ENCODE peak calls at places on chromosome 15, in five cellular contexts. One of them, this sample, is unnamed.

GRCh38 chr15:88257311-88257901 is 867 bp upstream of the NTRK3 start:
- DNase-seq in pancreas: no peak
- DNase-seq in fibroblast of pulmonary artery: no peak
- DNase-seq in uterus: no peak
- DNase-seq in astrocyte: no peak
- DNase-seq in this sample: no peak

GRCh38 chr15:48447657-48448056 is 116.4 kb downstream of the DUT start:
- DNase-seq in astrocyte: peak
- DNase-seq in pancreas: no peak
- DNase-seq in uterus: no peak
- DNase-seq in fibroblast of pulmonary artery: peak
- DNase-seq in this sample: peak

GRCh38 chr15:20353966-20354883 is 187.4 kb downstream of the GOLGA6L6 start:
- DNase-seq in fibroblast of pulmonary artery: no peak
- DNase-seq in pancreas: no peak
- DNase-seq in uterus: no peak
- DNase-seq in astrocyte: no peak
- DNase-seq in this sample: no peak

GRCh38 chr15:34436956-34437442 is 609 bp downstream of the GOLGA8A start:
- DNase-seq in fibroblast of pulmonary artery: peak
- DNase-seq in pancreas: peak
- DNase-seq in uterus: no peak
- DNase-seq in astrocyte: peak
- DNase-seq in this sample: peak

GRCh38 chr15:68730491-68731317 is 90.0 kb downstream of the ANP32A start:
- DNase-seq in uterus: peak
- DNase-seq in astrocyte: peak
- DNase-seq in pancreas: no peak
- DNase-seq in fibroblast of pulmonary artery: peak
- DNase-seq in this sample: peak

GRCh38 chr15:36156855-36157521 is 422.4 kb upstream of the CDIN1 start:
- DNase-seq in fibroblast of pulmonary artery: peak
- DNase-seq in pancreas: no peak
- DNase-seq in uterus: no peak
- DNase-seq in astrocyte: peak
- DNase-seq in this sample: peak

GRCh38 chr15:57533062-57533735 is 58.5 kb upstream of the MYZAP start:
- DNase-seq in astrocyte: no peak
- DNase-seq in uterus: no peak
- DNase-seq in pancreas: no peak
- DNase-seq in fibroblast of pulmonary artery: no peak
- DNase-seq in this sample: no peak

GRCh38 chr15:67495585-67495984 is 25.3 kb upstream of the C15orf61 start:
- DNase-seq in uterus: no peak
- DNase-seq in fibroblast of pulmonary artery: no peak
- DNase-seq in astrocyte: no peak
- DNase-seq in pancreas: no peak
- DNase-seq in this sample: no peak

GRCh38 chr15:47505712-47506542 is 211.4 kb upstream of the SEMA6D start:
- DNase-seq in fibroblast of pulmonary artery: peak
- DNase-seq in uterus: no peak
- DNase-seq in pancreas: no peak
- DNase-seq in astrocyte: no peak
- DNase-seq in this sample: peak

GRCh38 chr15:77527831-77528231 is 104.9 kb downstream of the LINGO1 start:
- DNase-seq in astrocyte: no peak
- DNase-seq in pancreas: no peak
- DNase-seq in fibroblast of pulmonary artery: no peak
- DNase-seq in uterus: no peak
- DNase-seq in this sample: peak

GRCh38 chr15:57563416-57563815 is 28.3 kb upstream of the MYZAP start:
- DNase-seq in uterus: no peak
- DNase-seq in astrocyte: no peak
- DNase-seq in fibroblast of pulmonary artery: no peak
- DNase-seq in pancreas: no peak
- DNase-seq in this sample: no peak

GRCh38 chr15:48976444-48977088 is 12.8 kb upstream of the SHC4 start:
- DNase-seq in uterus: no peak
- DNase-seq in fibroblast of pulmonary artery: no peak
- DNase-seq in pancreas: no peak
- DNase-seq in astrocyte: no peak
- DNase-seq in this sample: no peak

GRCh38 chr15:100602822-100603393 is 519 bp downstream of the ASB7 start:
- DNase-seq in astrocyte: peak
- DNase-seq in pancreas: peak
- DNase-seq in uterus: no peak
- DNase-seq in fibroblast of pulmonary artery: peak
- DNase-seq in this sample: peak

DNA sequence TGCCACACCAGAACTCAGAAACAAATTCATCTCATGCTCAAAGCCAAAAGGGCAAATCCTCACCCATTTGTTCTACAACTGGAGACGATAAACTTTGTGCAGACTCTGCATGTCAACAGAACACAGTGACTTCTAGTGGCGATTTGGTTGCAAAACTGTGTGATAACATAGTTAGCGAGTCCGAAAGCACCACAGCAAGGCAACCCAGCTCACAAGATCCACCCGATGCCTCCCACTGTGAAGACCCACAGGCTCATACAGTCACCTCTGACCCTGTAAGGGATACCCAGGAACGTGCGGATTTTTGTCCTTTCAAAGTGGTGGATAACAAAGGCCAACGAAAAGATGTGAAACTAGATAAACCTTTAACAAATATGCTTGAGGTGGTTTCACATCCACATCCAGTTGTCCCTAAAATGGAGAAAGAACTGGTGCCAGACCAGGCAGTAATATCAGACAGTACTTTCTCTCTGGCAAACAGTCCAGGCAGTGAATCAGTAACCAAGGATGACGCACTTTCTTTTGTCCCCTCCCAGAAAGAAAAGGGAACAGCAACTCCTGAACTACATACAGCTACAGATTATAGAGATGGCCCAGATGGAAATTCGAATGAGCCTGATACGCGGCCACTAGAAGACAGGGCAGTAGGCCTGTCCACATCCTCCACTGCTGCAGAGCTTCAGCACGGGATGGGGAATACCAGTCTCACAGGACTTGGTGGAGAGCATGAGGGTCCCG is 199.7 kb downstream of the AKAP13 start:
- DNase-seq in astrocyte: peak
- DNase-seq in pancreas: peak
- DNase-seq in uterus: peak
- DNase-seq in fibroblast of pulmonary artery: peak
- DNase-seq in this sample: peak
- TF ChIP-seq CTCF in astrocyte: no peak
- TF ChIP-seq CTCF in pancreas: no peak
- TF ChIP-seq CTCF in uterus: no peak
- TF ChIP-seq CTCF in fibroblast of pulmonary artery: peak
- TF ChIP-seq CTCF in this sample: peak

GRCh38 chr15:82043130-82043673 is 2.6 kb downstream of the MEX3B start:
- DNase-seq in astrocyte: no peak
- DNase-seq in fibroblast of pulmonary artery: no peak
- DNase-seq in pancreas: no peak
- DNase-seq in uterus: peak
- DNase-seq in this sample: no peak
- H3K4me3 ChIP-seq in astrocyte: peak
- H3K4me3 ChIP-seq in fibroblast of pulmonary artery: peak
- H3K4me3 ChIP-seq in pancreas: no peak
- H3K4me3 ChIP-seq in uterus: no peak
- H3K4me3 ChIP-seq in this sample: peak

GRCh38 chr15:90954712-90955671 is at the start of gene RCCD1:
- DNase-seq in pancreas: peak
- DNase-seq in astrocyte: peak
- DNase-seq in fibroblast of pulmonary artery: peak
- DNase-seq in uterus: peak
- DNase-seq in this sample: peak

GRCh38 chr15:90957791-90958190 is 3.1 kb downstream of the RCCD1 start:
- DNase-seq in fibroblast of pulmonary artery: no peak
- DNase-seq in uterus: no peak
- DNase-seq in pancreas: no peak
- DNase-seq in astrocyte: no peak
- DNase-seq in this sample: no peak

GRCh38 chr15:90957105-90957790 is 2.6 kb downstream of the RCCD1 start:
- DNase-seq in astrocyte: peak
- DNase-seq in pancreas: peak
- DNase-seq in fibroblast of pulmonary artery: peak
- DNase-seq in uterus: no peak
- DNase-seq in this sample: peak

GRCh38 chr15:90955911-90956310 is 1.2 kb downstream of the RCCD1 start:
- DNase-seq in fibroblast of pulmonary artery: no peak
- DNase-seq in uterus: no peak
- DNase-seq in astrocyte: no peak
- DNase-seq in pancreas: peak
- DNase-seq in this sample: no peak

GRCh38 chr15:90956551-90957104 is 1.9 kb downstream of the RCCD1 start:
- DNase-seq in astrocyte: peak
- DNase-seq in uterus: peak
- DNase-seq in pancreas: peak
- DNase-seq in fibroblast of pulmonary artery: peak
- DNase-seq in this sample: peak
- TF ChIP-seq CTCF in astrocyte: peak
- TF ChIP-seq CTCF in uterus: peak
- TF ChIP-seq CTCF in pancreas: peak
- TF ChIP-seq CTCF in fibroblast of pulmonary artery: peak
- TF ChIP-seq CTCF in this sample: peak

GRCh38 chr15:85607842-85608241 is 186.9 kb downstream of the KLHL25 start:
- DNase-seq in pancreas: no peak
- DNase-seq in astrocyte: peak
- DNase-seq in uterus: no peak
- DNase-seq in fibroblast of pulmonary artery: peak
- DNase-seq in this sample: peak
- H3K4me3 ChIP-seq in pancreas: no peak
- H3K4me3 ChIP-seq in astrocyte: peak
- H3K4me3 ChIP-seq in uterus: no peak
- H3K4me3 ChIP-seq in fibroblast of pulmonary artery: no peak
- H3K4me3 ChIP-seq in this sample: no peak